ENCODE peak calls at places on chromosome 15, in seven cellular contexts. One of them, this sample, is unnamed.

GRCh38 chr15:55816017-55816416 is 73.1 kb upstream of the PRTG start:
- DNase-seq in cardiac fibroblast: no peak
- DNase-seq in breast epithelium: no peak
- DNase-seq in retinal pigment epithelial cell: no peak
- DNase-seq in transverse colon: no peak
- DNase-seq in upper lobe of right lung: no peak
- DNase-seq in OCI-LY7: no peak
- DNase-seq in this sample: no peak

GRCh38 chr15:39251413-39252197 is 329.3 kb upstream of the THBS1 start:
- DNase-seq in cardiac fibroblast: peak
- DNase-seq in breast epithelium: no peak
- DNase-seq in retinal pigment epithelial cell: no peak
- DNase-seq in transverse colon: no peak
- DNase-seq in upper lobe of right lung: no peak
- DNase-seq in OCI-LY7: no peak
- DNase-seq in this sample: no peak

GRCh38 chr15:81221449-81221848 is 24.8 kb downstream of the IL16 start:
- DNase-seq in cardiac fibroblast: no peak
- DNase-seq in breast epithelium: no peak
- DNase-seq in retinal pigment epithelial cell: no peak
- DNase-seq in transverse colon: no peak
- DNase-seq in upper lobe of right lung: no peak
- DNase-seq in OCI-LY7: no peak
- DNase-seq in this sample: no peak

GRCh38 chr15:88249220-88249619 is 7.3 kb downstream of the NTRK3 start:
- DNase-seq in cardiac fibroblast: no peak
- DNase-seq in breast epithelium: no peak
- DNase-seq in retinal pigment epithelial cell: no peak
- DNase-seq in transverse colon: no peak
- DNase-seq in upper lobe of right lung: peak
- DNase-seq in OCI-LY7: no peak
- DNase-seq in this sample: no peak

GRCh38 chr15:94029495-94029894 is 201.9 kb upstream of the MCTP2 start:
- DNase-seq in cardiac fibroblast: no peak
- DNase-seq in breast epithelium: no peak
- DNase-seq in retinal pigment epithelial cell: no peak
- DNase-seq in transverse colon: no peak
- DNase-seq in upper lobe of right lung: no peak
- DNase-seq in OCI-LY7: no peak
- DNase-seq in this sample: no peak

GRCh38 chr15:77335298-77335697 is 84.6 kb downstream of the PEAK1 start:
- DNase-seq in cardiac fibroblast: peak
- DNase-seq in breast epithelium: no peak
- DNase-seq in retinal pigment epithelial cell: peak
- DNase-seq in transverse colon: no peak
- DNase-seq in upper lobe of right lung: no peak
- DNase-seq in OCI-LY7: no peak
- DNase-seq in this sample: no peak

GRCh38 chr15:56036546-56037067 is 43.2 kb upstream of the NEDD4 start:
- DNase-seq in cardiac fibroblast: no peak
- DNase-seq in breast epithelium: no peak
- DNase-seq in retinal pigment epithelial cell: no peak
- DNase-seq in transverse colon: no peak
- DNase-seq in upper lobe of right lung: no peak
- DNase-seq in OCI-LY7: no peak
- DNase-seq in this sample: no peak

GRCh38 chr15:63712828-63713520 is 115.8 kb downstream of the FBXL22 start:
- DNase-seq in cardiac fibroblast: no peak
- DNase-seq in breast epithelium: no peak
- DNase-seq in retinal pigment epithelial cell: no peak
- DNase-seq in transverse colon: no peak
- DNase-seq in upper lobe of right lung: no peak
- DNase-seq in OCI-LY7: peak
- DNase-seq in this sample: no peak

GRCh38 chr15:26838742-26839460 is 28.0 kb upstream of the GABRA5 start:
- DNase-seq in cardiac fibroblast: no peak
- DNase-seq in breast epithelium: no peak
- DNase-seq in retinal pigment epithelial cell: no peak
- DNase-seq in transverse colon: no peak
- DNase-seq in upper lobe of right lung: no peak
- DNase-seq in OCI-LY7: peak
- DNase-seq in this sample: no peak

GRCh38 chr15:29674661-29675533 is 147.4 kb downstream of the TJP1 start:
- DNase-seq in cardiac fibroblast: peak
- DNase-seq in breast epithelium: no peak
- DNase-seq in retinal pigment epithelial cell: no peak
- DNase-seq in transverse colon: peak
- DNase-seq in upper lobe of right lung: peak
- DNase-seq in OCI-LY7: no peak
- DNase-seq in this sample: no peak

GRCh38 chr15:31331389-31331788 is 4.8 kb downstream of the KLF13 start:
- DNase-seq in cardiac fibroblast: no peak
- DNase-seq in breast epithelium: no peak
- DNase-seq in retinal pigment epithelial cell: no peak
- DNase-seq in transverse colon: no peak
- DNase-seq in upper lobe of right lung: peak
- DNase-seq in OCI-LY7: no peak
- DNase-seq in this sample: no peak

GRCh38 chr15:71545223-71545760 is 265.1 kb upstream of the NR2E3 start:
- DNase-seq in cardiac fibroblast: peak
- DNase-seq in breast epithelium: no peak
- DNase-seq in retinal pigment epithelial cell: no peak
- DNase-seq in transverse colon: no peak
- DNase-seq in upper lobe of right lung: no peak
- DNase-seq in OCI-LY7: no peak
- DNase-seq in this sample: no peak

GRCh38 chr15:56519000-56519399 is 54.1 kb upstream of the MNS1 start:
- DNase-seq in cardiac fibroblast: no peak
- DNase-seq in breast epithelium: no peak
- DNase-seq in retinal pigment epithelial cell: no peak
- DNase-seq in transverse colon: no peak
- DNase-seq in upper lobe of right lung: no peak
- DNase-seq in OCI-LY7: no peak
- DNase-seq in this sample: no peak

GRCh38 chr15:31330111-31330785 is 3.6 kb downstream of the KLF13 start:
- DNase-seq in cardiac fibroblast: no peak
- DNase-seq in breast epithelium: no peak
- DNase-seq in retinal pigment epithelial cell: no peak
- DNase-seq in transverse colon: no peak
- DNase-seq in upper lobe of right lung: peak
- DNase-seq in OCI-LY7: no peak
- DNase-seq in this sample: no peak

GRCh38 chr15:29913528-29914135 is 91.4 kb upstream of the TJP1 start:
- DNase-seq in cardiac fibroblast: peak
- DNase-seq in breast epithelium: no peak
- DNase-seq in retinal pigment epithelial cell: no peak
- DNase-seq in transverse colon: no peak
- DNase-seq in upper lobe of right lung: no peak
- DNase-seq in OCI-LY7: no peak
- DNase-seq in this sample: no peak

GRCh38 chr15:71146597-71146996 is 31.3 kb downstream of the THSD4 start:
- DNase-seq in cardiac fibroblast: no peak
- DNase-seq in breast epithelium: no peak
- DNase-seq in retinal pigment epithelial cell: no peak
- DNase-seq in transverse colon: no peak
- DNase-seq in upper lobe of right lung: no peak
- DNase-seq in OCI-LY7: no peak
- DNase-seq in this sample: no peak

GRCh38 chr15:33126559-33127290 is 67.8 kb downstream of the FMN1 start:
- DNase-seq in cardiac fibroblast: peak
- DNase-seq in breast epithelium: no peak
- DNase-seq in retinal pigment epithelial cell: peak
- DNase-seq in transverse colon: peak
- DNase-seq in upper lobe of right lung: peak
- DNase-seq in OCI-LY7: peak
- DNase-seq in this sample: peak

GRCh38 chr15:70266412-70267089 is 168.8 kb upstream of the TLE3 start:
- DNase-seq in cardiac fibroblast: peak
- DNase-seq in breast epithelium: no peak
- DNase-seq in retinal pigment epithelial cell: no peak
- DNase-seq in transverse colon: peak
- DNase-seq in upper lobe of right lung: peak
- DNase-seq in OCI-LY7: no peak
- DNase-seq in this sample: no peak

GRCh38 chr15:77067691-77068367 is 3.1 kb downstream of the TSPAN3 start:
- DNase-seq in cardiac fibroblast: no peak
- DNase-seq in breast epithelium: no peak
- DNase-seq in retinal pigment epithelial cell: no peak
- DNase-seq in transverse colon: peak
- DNase-seq in upper lobe of right lung: no peak
- DNase-seq in OCI-LY7: no peak
- DNase-seq in this sample: no peak

GRCh38 chr15:89649716-89650115 is 5.6 kb downstream of the KIF7 start:
- DNase-seq in cardiac fibroblast: no peak
- DNase-seq in breast epithelium: no peak
- DNase-seq in retinal pigment epithelial cell: no peak
- DNase-seq in transverse colon: no peak
- DNase-seq in upper lobe of right lung: no peak
- DNase-seq in OCI-LY7: no peak
- DNase-seq in this sample: no peak

GRCh38 chr15:75231836-75232235 is 26.3 kb upstream of the GOLGA6C start:
- DNase-seq in cardiac fibroblast: no peak
- DNase-seq in breast epithelium: no peak
- DNase-seq in retinal pigment epithelial cell: no peak
- DNase-seq in transverse colon: peak
- DNase-seq in upper lobe of right lung: peak
- DNase-seq in OCI-LY7: no peak
- DNase-seq in this sample: no peak

GRCh38 chr15:75230524-75231371 is 27.4 kb upstream of the GOLGA6C start:
- DNase-seq in cardiac fibroblast: no peak
- DNase-seq in breast epithelium: no peak
- DNase-seq in retinal pigment epithelial cell: no peak
- DNase-seq in transverse colon: peak
- DNase-seq in upper lobe of right lung: peak
- DNase-seq in OCI-LY7: no peak
- DNase-seq in this sample: no peak

GRCh38 chr15:75228787-75229186 is 27.1 kb downstream of the C15orf39 start:
- DNase-seq in cardiac fibroblast: no peak
- DNase-seq in breast epithelium: no peak
- DNase-seq in retinal pigment epithelial cell: no peak
- DNase-seq in transverse colon: no peak
- DNase-seq in upper lobe of right lung: peak
- DNase-seq in OCI-LY7: no peak
- DNase-seq in this sample: no peak

GRCh38 chr15:75229191-75230015 is 27.7 kb downstream of the C15orf39 start:
- DNase-seq in cardiac fibroblast: peak
- DNase-seq in breast epithelium: no peak
- DNase-seq in retinal pigment epithelial cell: no peak
- DNase-seq in transverse colon: no peak
- DNase-seq in upper lobe of right lung: peak
- DNase-seq in OCI-LY7: no peak
- DNase-seq in this sample: no peak

GRCh38 chr15:75230016-75230343 is 28.2 kb upstream of the GOLGA6C start:
- DNase-seq in cardiac fibroblast: no peak
- DNase-seq in breast epithelium: no peak
- DNase-seq in retinal pigment epithelial cell: no peak
- DNase-seq in transverse colon: no peak
- DNase-seq in upper lobe of right lung: no peak
- DNase-seq in OCI-LY7: no peak
- DNase-seq in this sample: no peak
- H3K4me3 ChIP-seq in cardiac fibroblast: no peak
- H3K4me3 ChIP-seq in breast epithelium: no peak
- H3K4me3 ChIP-seq in retinal pigment epithelial cell: no peak
- H3K4me3 ChIP-seq in transverse colon: no peak
- H3K4me3 ChIP-seq in upper lobe of right lung: no peak
- H3K4me3 ChIP-seq in OCI-LY7: no peak
- H3K4me3 ChIP-seq in this sample: no peak

GRCh38 chr15:79218588-79219200 is 63.8 kb upstream of the ANKRD34C start:
- DNase-seq in cardiac fibroblast: peak
- DNase-seq in breast epithelium: no peak
- DNase-seq in retinal pigment epithelial cell: no peak
- DNase-seq in transverse colon: no peak
- DNase-seq in upper lobe of right lung: no peak
- DNase-seq in OCI-LY7: no peak
- DNase-seq in this sample: no peak
- TF ChIP-seq CTCF in cardiac fibroblast: peak
- TF ChIP-seq CTCF in breast epithelium: no peak
- TF ChIP-seq CTCF in retinal pigment epithelial cell: peak
- TF ChIP-seq CTCF in transverse colon: no peak
- TF ChIP-seq CTCF in upper lobe of right lung: peak
- TF ChIP-seq CTCF in OCI-LY7: no peak
- TF ChIP-seq CTCF in this sample: peak

DNA sequence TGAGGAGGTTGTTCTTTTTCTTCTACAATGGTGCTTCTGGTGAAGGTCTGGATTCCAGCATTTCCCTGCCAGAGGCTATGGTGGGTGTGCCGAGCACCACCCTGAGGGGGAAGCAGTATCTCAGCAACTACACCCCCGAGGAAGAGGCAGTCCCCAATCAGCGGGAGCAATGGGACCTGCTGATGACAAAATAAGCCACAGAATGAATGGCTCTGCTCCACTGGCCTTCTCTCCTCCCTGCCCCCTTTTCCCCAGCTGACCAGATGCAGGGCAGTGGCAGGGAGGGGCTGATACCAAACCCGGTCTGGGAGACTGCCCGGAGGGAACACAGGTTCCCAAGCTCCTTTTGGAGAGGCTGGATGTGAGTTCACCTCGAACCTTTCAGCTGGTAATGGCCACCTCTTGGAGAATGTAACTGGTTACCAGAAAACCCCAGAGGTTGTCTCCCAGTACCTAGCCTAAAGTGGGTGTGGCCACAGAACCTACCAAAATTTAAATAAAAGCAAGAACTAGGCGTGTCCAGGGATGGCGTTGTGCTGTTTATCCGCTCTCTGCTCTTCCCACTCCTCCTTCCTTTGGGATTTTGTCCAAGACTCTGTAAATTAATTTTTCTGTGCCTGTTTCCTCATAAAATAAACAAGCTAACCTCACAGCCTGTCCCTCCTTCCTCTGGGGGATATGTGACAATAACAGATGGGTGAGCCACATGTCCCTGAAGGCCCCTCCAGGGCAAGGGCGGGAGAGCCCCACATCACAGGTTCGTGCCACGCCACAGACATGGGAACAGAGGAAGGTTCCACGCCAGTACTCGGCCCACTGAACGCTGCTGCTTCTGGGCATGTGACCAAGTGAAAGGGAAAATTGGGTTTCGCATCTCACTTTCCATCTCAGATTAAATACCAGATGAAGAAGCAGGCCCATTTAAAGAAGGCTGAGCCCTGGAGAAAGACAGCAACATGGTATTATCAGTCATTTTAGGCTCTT is 35.1 kb upstream of the SPTBN5 start:
- DNase-seq in cardiac fibroblast: no peak
- DNase-seq in breast epithelium: no peak
- DNase-seq in retinal pigment epithelial cell: no peak
- DNase-seq in transverse colon: no peak
- DNase-seq in upper lobe of right lung: peak
- DNase-seq in OCI-LY7: no peak
- DNase-seq in this sample: no peak
- H3K4me3 ChIP-seq in cardiac fibroblast: no peak
- H3K4me3 ChIP-seq in breast epithelium: no peak
- H3K4me3 ChIP-seq in retinal pigment epithelial cell: no peak
- H3K4me3 ChIP-seq in transverse colon: no peak
- H3K4me3 ChIP-seq in upper lobe of right lung: no peak
- H3K4me3 ChIP-seq in OCI-LY7: no peak
- H3K4me3 ChIP-seq in this sample: no peak

DNA sequence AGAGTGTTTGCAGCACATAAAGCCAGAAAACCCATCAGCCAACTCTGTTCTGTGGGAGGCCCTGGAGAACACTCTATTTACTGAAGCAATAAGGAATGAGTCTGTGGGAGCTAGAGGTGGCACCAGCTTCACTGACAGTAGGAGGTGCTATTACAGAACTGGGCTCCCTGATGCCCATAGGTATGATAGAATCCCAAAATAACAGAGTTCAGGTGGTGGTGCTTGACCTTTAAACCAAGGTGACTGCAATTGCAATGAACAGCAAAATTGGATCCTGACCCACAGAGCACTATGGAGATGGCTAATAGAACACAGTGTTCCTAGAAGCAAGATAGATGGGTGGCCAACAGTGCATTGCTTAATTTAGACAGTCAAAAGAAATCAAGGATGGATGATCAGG is 95.4 kb upstream of the RNU6-1 start:
- DNase-seq in cardiac fibroblast: no peak
- DNase-seq in breast epithelium: no peak
- DNase-seq in retinal pigment epithelial cell: no peak
- DNase-seq in transverse colon: no peak
- DNase-seq in upper lobe of right lung: no peak
- DNase-seq in OCI-LY7: no peak
- DNase-seq in this sample: no peak
- TF ChIP-seq CTCF in cardiac fibroblast: no peak
- TF ChIP-seq CTCF in breast epithelium: no peak
- TF ChIP-seq CTCF in retinal pigment epithelial cell: no peak
- TF ChIP-seq CTCF in transverse colon: no peak
- TF ChIP-seq CTCF in upper lobe of right lung: no peak
- TF ChIP-seq CTCF in OCI-LY7: peak
- TF ChIP-seq CTCF in this sample: no peak